ENCODE peak calls at places on chromosome 14, in seven cellular contexts. Q is NCI-H748 treated with DMSO at 0.1 percent for 48 hours; K is CD4-positive, CD25-positive, alpha-beta regulatory T cell; J is NCI-H1694; V is prostate gland; F is DND-41; M is HS-5. L is an unnamed sample.

GRCh38 chr14:68683326-68683725 is 109.5 kb downstream of the ZFP36L1 start:
- DNase-seq in Q (no peak), K (no peak), J (no peak), V (no peak), F (no peak), M (no peak), L (peak; percentile 83)

GRCh38 chr14:85308531-85309300 is 221.2 kb upstream of the FLRT2 start:
- DNase-seq in Q (no peak), K (no peak), J (peak; percentile 33), V (no peak), F (no peak), M (no peak), L (no peak)

GRCh38 chr14:51066576-51066975 is 28.3 kb downstream of the TRIM9 start:
- DNase-seq in Q (no peak), K (no peak), J (no peak), V (no peak), F (no peak), M (no peak), L (no peak)

GRCh38 chr14:103935102-103935501 is 6.8 kb downstream of the TDRD9 start:
- DNase-seq in Q (no peak), K (no peak), J (no peak), V (no peak), F (no peak), M (no peak), L (no peak)

GRCh38 chr14:37369446-37369845 is 171.7 kb downstream of the MIPOL1 start:
- DNase-seq in Q (peak; percentile 94), K (no peak), J (no peak), V (peak; percentile 54), F (no peak), M (no peak), L (no peak)

GRCh38 chr14:48725001-48725734 is 861.0 kb downstream of the RPS29 start:
- DNase-seq in Q (no peak), K (no peak), J (no peak), V (no peak), F (no peak), M (peak; percentile 63), L (peak; percentile 63)

GRCh38 chr14:64722842-64723447 is 18.7 kb downstream of the PLEKHG3 start:
- DNase-seq in Q (no peak), K (peak; percentile 24), J (no peak), V (no peak), F (no peak), M (no peak), L (no peak)

GRCh38 chr14:41597647-41598046 is 9.0 kb upstream of the LRFN5 start:
- DNase-seq in Q (no peak), K (no peak), J (no peak), V (no peak), F (no peak), M (no peak), L (no peak)

GRCh38 chr14:22837059-22837749 is 819 bp downstream of the MMP14 start:
- DNase-seq in Q (no peak), K (no peak), J (no peak), V (no peak), F (no peak), M (no peak), L (peak; percentile 46)

GRCh38 chr14:91329615-91330014 is 85.1 kb upstream of the GPR68 start:
- DNase-seq in Q (no peak), K (no peak), J (no peak), V (no peak), F (no peak), M (no peak), L (no peak)

GRCh38 chr14:106842687-106843086 is 1316.3 kb downstream of the TMEM121 start:
- DNase-seq in Q (no peak), K (no peak), J (no peak), V (no peak), F (no peak), M (no peak), L (no peak)

GRCh38 chr14:73916324-73916723 is 29.7 kb downstream of the ZNF410 start:
- DNase-seq in Q (no peak), K (no peak), J (no peak), V (no peak), F (no peak), M (no peak), L (no peak)

GRCh38 chr14:100199240-100199860 is 39.6 kb upstream of the YY1 start:
- DNase-seq in Q (no peak), K (no peak), J (no peak), V (no peak), F (no peak), M (no peak), L (no peak)

GRCh38 chr14:79493081-79493652 is 718.1 kb downstream of the DIO2 start:
- DNase-seq in Q (no peak), K (no peak), J (peak; percentile 13), V (no peak), F (no peak), M (no peak), L (no peak)

GRCh38 chr14:52553002-52553670 is 500 bp downstream of the GPR137C start:
- DNase-seq in Q (peak; percentile 49), K (peak; percentile 54), J (no peak), V (peak; percentile 24), F (peak; percentile 51), M (no peak), L (no peak)

GRCh38 chr14:99260652-99261551 is 11.1 kb downstream of the BCL11B start:
- DNase-seq in Q (no peak), K (peak; percentile 81), J (peak; percentile 22), V (no peak), F (peak; percentile 63), M (no peak), L (no peak)

GRCh38 chr14:78595797-78596196 is 425.6 kb downstream of the NRXN3 start:
- DNase-seq in Q (peak; percentile 25), K (no peak), J (peak; percentile 72), V (no peak), F (peak; percentile 10), M (no peak), L (no peak)

GRCh38 chr14:75088566-75089373 is 19.3 kb downstream of the ZC2HC1C start:
- DNase-seq in Q (peak; percentile 46), K (peak; percentile 54), J (peak; percentile 93), V (peak; percentile 52), F (peak; percentile 45), M (no peak), L (peak; percentile 36)

GRCh38 chr14:31291210-31291609 is 83.6 kb upstream of the HECTD1 start:
- DNase-seq in Q (no peak), K (no peak), J (no peak), V (no peak), F (no peak), M (no peak), L (peak; percentile 24)

GRCh38 chr14:93076755-93077154 is 39.0 kb downstream of the ITPK1 start:
- DNase-seq in Q (no peak), K (no peak), J (no peak), V (no peak), F (no peak), M (no peak), L (no peak)

GRCh38 chr14:106207316-106207715 is 680.9 kb downstream of the TMEM121 start:
- DNase-seq in Q (no peak), K (no peak), J (no peak), V (no peak), F (no peak), M (no peak), L (no peak)

GRCh38 chr14:42299692-42300091 is 693.0 kb downstream of the LRFN5 start:
- DNase-seq in Q (no peak), K (no peak), J (no peak), V (no peak), F (no peak), M (no peak), L (no peak)

GRCh38 chr14:104113631-104114420 is 24.6 kb upstream of the KIF26A start:
- DNase-seq in Q (no peak), K (no peak), J (no peak), V (no peak), F (no peak), M (no peak), L (no peak)

GRCh38 chr14:53399057-53399456 is 245.9 kb upstream of the DDHD1 start:
- DNase-seq in Q (no peak), K (no peak), J (no peak), V (no peak), F (no peak), M (peak; percentile 16), L (peak; percentile 62)

GRCh38 chr14:105375635-105376057 is 22.7 kb upstream of the TEX22 start:
- DNase-seq in Q (no peak), K (no peak), J (no peak), V (no peak), F (no peak), M (no peak), L (no peak)

GRCh38 chr14:21891921-21892320 is 218.3 kb upstream of the OR4E1 start:
- DNase-seq in Q (no peak), K (no peak), J (no peak), V (no peak), F (no peak), M (no peak), L (no peak)

GRCh38 chr14:64726585-64726890 is 22.3 kb downstream of the PLEKHG3 start:
- DNase-seq in Q (no peak), K (no peak), J (no peak), V (no peak), F (no peak), M (no peak), L (no peak)